ENCODE peak calls at places on chromosome 1, in eight cellular contexts. Y is pancreas, L is ovary, A is WERI-Rb-1, Z is stomach, I is bronchial epithelial cell, O is SK-N-SH, W is keratinocyte. M is an unnamed sample.
A peak's percentile ranks its signal among the peaks of the same experiment; 100 is the strongest.

GRCh38 chr1:39845569-39846566 is 37.4 kb downstream of the TRIT1 start:
- DNase-seq in Z (peak; percentile 90), A (peak; percentile 80), Y (peak; percentile 97), I (peak; percentile 81), L (peak; percentile 83), O (peak; percentile 84), W (peak; percentile 62), M (peak; percentile 18)

GRCh38 chr1:233909195-233909594 is 4.7 kb downstream of the SLC35F3 start:
- DNase-seq in Z (no peak), L (no peak), W (peak; percentile 70), A (no peak), O (no peak), Y (no peak), I (peak; percentile 78), M (peak; percentile 73)

GRCh38 chr1:159076753-159077656 is at the start of gene AIM2:
- DNase-seq in W (no peak), L (no peak), I (no peak), Y (no peak), A (no peak), O (no peak), Z (peak; percentile 49), M (peak; percentile 53)

GRCh38 chr1:179121159-179121938 is 39.5 kb downstream of the TOR3A start:
- DNase-seq in Z (no peak), Y (no peak), I (peak; percentile 26), L (no peak), A (peak; percentile 78), W (no peak), O (peak; percentile 42), M (no peak)

GRCh38 chr1:54653036-54653435 is 11.4 kb downstream of the MROH7 start:
- DNase-seq in W (no peak), O (no peak), A (no peak), I (no peak), L (no peak), Y (no peak), Z (no peak), M (no peak)

GRCh38 chr1:109877320-109877771 is 33.3 kb upstream of the CSF1 start:
- DNase-seq in A (peak; percentile 25), O (no peak), W (no peak), I (no peak), Y (no peak), L (peak; percentile 73), Z (peak; percentile 45), M (peak; percentile 87)

GRCh38 chr1:153775432-153776311 is 465 bp downstream of the SLC27A3 start:
- DNase-seq in I (peak; percentile 53), Z (peak; percentile 77), A (peak; percentile 98), Y (peak; percentile 89), O (peak; percentile 81), W (no peak), L (peak; percentile 83), M (no peak)

GRCh38 chr1:27149084-27149483 is 5.8 kb downstream of the SLC9A1 start:
- DNase-seq in L (no peak), W (no peak), A (no peak), Z (no peak), O (peak; percentile 65), I (no peak), Y (no peak), M (no peak)

GRCh38 chr1:21242846-21243245 is 47.4 kb downstream of the ECE1 start:
- DNase-seq in A (no peak), Y (no peak), W (no peak), L (no peak), Z (no peak), O (no peak), I (no peak), M (no peak)

GRCh38 chr1:53306168-53306567 is 21.7 kb downstream of the LRP8 start:
- DNase-seq in O (no peak), A (no peak), W (no peak), L (no peak), Y (no peak), I (peak; percentile 35), Z (no peak), M (no peak)

GRCh38 chr1:206001476-206001888 is 1.7 kb downstream of the RAB7B start:
- DNase-seq in W (peak; percentile 79), Z (no peak), I (peak; percentile 98), O (no peak), Y (no peak), L (no peak), A (peak; percentile 18), M (peak; percentile 79)

GRCh38 chr1:155124503-155125463 is 2.9 kb upstream of the EFNA1 start:
- DNase-seq in Y (no peak), O (no peak), Z (peak; percentile 68), W (peak; percentile 85), A (no peak), L (no peak), I (peak; percentile 69), M (peak; percentile 1)

GRCh38 chr1:7929637-7930036 is 11.0 kb downstream of the TNFRSF9 start:
- DNase-seq in W (no peak), Y (no peak), Z (no peak), O (no peak), I (no peak), L (no peak), A (no peak), M (no peak)

GRCh38 chr1:101967871-101968270 is 28.9 kb downstream of the OLFM3 start:
- DNase-seq in A (no peak), Z (no peak), Y (no peak), L (no peak), I (no peak), W (no peak), O (no peak), M (no peak)

GRCh38 chr1:233714631-233715217 is 100.8 kb downstream of the KCNK1 start:
- DNase-seq in W (no peak), Y (no peak), Z (peak; percentile 60), L (no peak), A (no peak), O (no peak), I (no peak), M (no peak)

GRCh38 chr1:109814993-109815786 is 51.5 kb upstream of the EPS8L3 start:
- DNase-seq in I (no peak), Y (no peak), W (no peak), Z (no peak), A (no peak), L (no peak), O (no peak), M (no peak)

GRCh38 chr1:2300004-2300771 is 72.1 kb downstream of the SKI start:
- DNase-seq in Z (peak; percentile 45), O (no peak), L (no peak), A (no peak), W (no peak), I (no peak), Y (peak; percentile 49), M (no peak)

GRCh38 chr1:3515774-3516480 is 61.5 kb downstream of the ARHGEF16 start:
- DNase-seq in L (no peak), Y (no peak), A (no peak), W (no peak), I (peak; percentile 15), O (peak; percentile 70), Z (no peak), M (no peak)

GRCh38 chr1:172293379-172293778 is 127.1 kb upstream of the C1orf105 start:
- DNase-seq in O (no peak), L (no peak), A (no peak), W (no peak), I (no peak), Z (no peak), Y (no peak), M (no peak)

GRCh38 chr1:183043872-183044859 is 20.9 kb downstream of the LAMC1 start:
- DNase-seq in Y (no peak), A (no peak), Z (no peak), I (no peak), L (no peak), W (no peak), O (no peak), M (peak; percentile 76)
- H3K4me3 ChIP-seq in Y (no peak overlapping the region), A (no peak overlapping the region), Z (no peak overlapping the region), I (no peak overlapping the region), L (no peak overlapping the region), W (no peak overlapping the region), O (no peak overlapping the region), M (no peak overlapping the region)

DNA sequence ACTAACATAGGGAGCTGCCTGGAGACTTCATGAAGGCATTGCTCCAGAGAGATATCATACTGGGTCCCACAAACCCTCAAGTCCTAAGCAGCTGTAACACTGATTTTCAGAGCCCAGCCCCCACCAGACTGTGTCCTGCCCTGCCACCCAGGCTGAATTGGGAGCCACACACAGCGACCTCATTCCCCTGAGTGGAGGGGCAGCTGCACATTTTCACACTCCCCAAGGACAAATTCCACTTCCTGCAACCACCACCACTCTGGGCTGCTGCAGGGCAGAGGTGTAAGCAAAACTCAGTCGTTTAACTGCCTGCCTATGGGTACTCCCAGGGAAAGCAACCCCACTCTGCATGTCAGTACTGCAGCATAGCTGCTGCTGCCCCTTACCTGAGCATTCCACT is 19.8 kb downstream of the DTL start:
- DNase-seq in O (no peak), W (no peak), A (no peak), Y (peak; percentile 49), Z (no peak), I (no peak), L (no peak), M (no peak)
- H3K36me3 ChIP-seq in O (peaks cover 59% of the 10 kb centered on the region), W (peaks cover 17% of the 10 kb centered on the region), A (peaks cover 78% of the 10 kb centered on the region), Y (no peaks in the 10 kb centered on the region), Z (no peaks in the 10 kb centered on the region), I (peaks cover 2% of the 10 kb centered on the region), L (no peaks in the 10 kb centered on the region), M (peaks cover 3% of the 10 kb centered on the region)

GRCh38 chr1:51242546-51242945 is 6.5 kb downstream of the RNF11 start:
- DNase-seq in L (no peak), Y (no peak), W (no peak), Z (no peak), I (peak; percentile 32), A (no peak), O (no peak), M (no peak)

GRCh38 chr1:51249445-51249844 is 13.4 kb downstream of the RNF11 start:
- DNase-seq in Z (no peak), O (no peak), L (no peak), Y (no peak), A (no peak), I (no peak), W (no peak), M (no peak)

GRCh38 chr1:51247499-51247898 is 11.4 kb downstream of the RNF11 start:
- DNase-seq in A (no peak), O (no peak), L (no peak), W (no peak), Y (no peak), Z (no peak), I (no peak), M (no peak)

GRCh38 chr1:51252366-51252765 is 16.3 kb downstream of the RNF11 start:
- DNase-seq in W (no peak), A (no peak), O (no peak), Y (no peak), I (no peak), Z (no peak), L (no peak), M (no peak)

GRCh38 chr1:51247022-51247421 is 10.9 kb downstream of the RNF11 start:
- DNase-seq in W (no peak), O (no peak), L (no peak), Y (no peak), A (no peak), I (no peak), Z (no peak), M (no peak)
- TF ChIP-seq CTCF in W (no peak), O (no peak), L (no peak), Y (no peak), A (no peak), I (no peak), Z (no peak), M (no peak)

DNA sequence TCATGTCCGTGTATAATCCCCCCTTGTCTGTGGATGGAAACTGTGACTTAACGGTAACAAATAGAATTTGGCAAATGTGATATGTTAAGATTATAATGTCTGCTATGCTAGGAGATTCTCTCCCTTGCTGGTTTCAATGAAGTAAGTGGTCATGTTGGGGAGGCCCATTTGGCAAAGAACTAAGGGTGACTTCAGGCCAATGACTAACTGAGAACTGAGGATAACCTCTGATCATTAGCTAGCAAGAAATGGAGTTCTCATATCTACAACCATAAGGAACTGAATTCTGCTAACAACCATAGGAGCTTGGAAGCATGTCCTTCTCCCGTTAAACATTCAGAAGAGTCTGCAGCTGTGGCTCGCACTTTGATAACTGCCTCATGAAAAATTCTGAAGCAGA is 2.3 kb downstream of the IFI44L start:
- DNase-seq in Y (no peak), A (no peak), Z (no peak), W (no peak), L (no peak), O (no peak), I (no peak), M (no peak)
- H3K4me3 ChIP-seq in Y (no peak overlapping the region), A (no peak overlapping the region), Z (no peak overlapping the region), W (no peak overlapping the region), L (no peak overlapping the region), O (no peak overlapping the region), I (no peak overlapping the region), M (no peak overlapping the region)

M was measured in BJ.